ENCODE peak calls at places on chromosomes 4 and X, in five cellular contexts. Y is cardiac muscle cell, L is kidney epithelial cell, Z is heart right ventricle, K is PC-3. B is an unnamed sample.

GRCh38 chr4:9898596-9899345 is 117.3 kb downstream of the DRD5 start:
- DNase-seq in Y (peak), L (no peak), Z (peak), K (peak), B (peak)

GRCh38 chr4:146059865-146060264 is 115.7 kb upstream of the LSM6 start:
- DNase-seq in Y (no peak), L (peak), Z (no peak), K (no peak), B (no peak)

GRCh38 chr4:17066972-17067371 is 168.5 kb upstream of the LDB2 start:
- DNase-seq in Y (peak), L (peak), Z (no peak), K (peak), B (no peak)

GRCh38 chr4:2301806-2302205 is 39.9 kb upstream of the MXD4 start:
- DNase-seq in Y (no peak), L (no peak), Z (peak), K (no peak), B (no peak)

GRCh38 chr4:129129143-129129542 is 33.2 kb downstream of the C4orf33 start:
- DNase-seq in Y (no peak), L (no peak), Z (no peak), K (no peak), B (no peak)

GRCh38 chr4:148415500-148415899 is 26.7 kb downstream of the NR3C2 start:
- DNase-seq in Y (peak), L (no peak), Z (no peak), K (peak), B (no peak)

GRCh38 chr4:20353646-20354045 is 101.9 kb downstream of the SLIT2 start:
- DNase-seq in Y (no peak), L (no peak), Z (no peak), K (no peak), B (no peak)

GRCh38 chr4:76499461-76499860 is 64.4 kb downstream of the SHROOM3 start:
- DNase-seq in Y (no peak), L (no peak), Z (no peak), K (no peak), B (no peak)

GRCh38 chrX:129544780-129545179 is 4.7 kb downstream of the OCRL start:
- DNase-seq in Y (no peak), L (no peak), Z (no peak), K (no peak), B (no peak)

GRCh38 chrX:108732630-108733321 is 3.6 kb downstream of the IRS4 start:
- DNase-seq in Y (no peak), L (no peak), Z (no peak), K (no peak), B (no peak)

GRCh38 chrX:71098302-71098701 is 2.7 kb downstream of the FOXO4 start:
- DNase-seq in Y (peak), L (no peak), Z (peak), K (peak), B (no peak)

GRCh38 chr4:127309360-127310095 is 323.2 kb upstream of the INTU start:
- DNase-seq in Y (no peak), L (no peak), Z (no peak), K (no peak), B (no peak)

GRCh38 chrX:154696328-154697045 is 43.1 kb upstream of the CTAG2 start:
- DNase-seq in Y (peak), L (no peak), Z (no peak), K (peak), B (no peak)

GRCh38 chr4:138650917-138651564 is 364.5 kb upstream of the NOCT start:
- DNase-seq in Y (peak), L (peak), Z (no peak), K (peak), B (no peak)

GRCh38 chr4:145276044-145276443 is 95.7 kb upstream of the OTUD4 start:
- DNase-seq in Y (no peak), L (no peak), Z (no peak), K (no peak), B (no peak)

GRCh38 chr4:5376015-5376414 is 324.7 kb downstream of the STK32B start:
- DNase-seq in Y (no peak), L (no peak), Z (no peak), K (no peak), B (no peak)

GRCh38 chr4:170259631-170260153 is 169.9 kb upstream of the AADAT start:
- DNase-seq in Y (peak), L (peak), Z (peak), K (peak), B (peak)

GRCh38 chr4:76897522-76898384 is at the start of gene SOWAHB:
- DNase-seq in Y (no peak), L (peak), Z (no peak), K (peak), B (peak)

GRCh38 chr4:101211146-101211553 is 136.2 kb downstream of the PPP3CA start:
- DNase-seq in Y (no peak), L (no peak), Z (no peak), K (peak), B (no peak)

GRCh38 chrX:109709129-109709631 is 23.9 kb downstream of the ACSL4 start:
- DNase-seq in Y (peak), L (peak), Z (no peak), K (peak), B (no peak)

GRCh38 chr4:160026720-160027119 is 923.8 kb downstream of the RAPGEF2 start:
- DNase-seq in Y (peak), L (peak), Z (no peak), K (peak), B (no peak)

GRCh38 chr4:1246901-1247810 is 1.8 kb downstream of the CTBP1 start:
- DNase-seq in Y (no peak), L (no peak), Z (no peak), K (no peak), B (no peak)

GRCh38 chrX:101368800-101369199 is 17.2 kb downstream of the BTK start:
- DNase-seq in Y (no peak), L (no peak), Z (no peak), K (no peak), B (no peak)

GRCh38 chr4:155666701-155667537 is at the start of gene GUCY1A1:
- DNase-seq in Y (peak), L (no peak), Z (peak), K (peak), B (peak)

GRCh38 chrX:104742345-104742744 is 176.3 kb downstream of the IL1RAPL2 start:
- DNase-seq in Y (no peak), L (no peak), Z (no peak), K (peak), B (no peak)

GRCh38 chrX:115940888-115941332 is 229.6 kb upstream of the AGTR2 start:
- DNase-seq in Y (peak), L (peak), Z (no peak), K (peak), B (peak)

GRCh38 chrX:1609311-1609710 is 5.5 kb upstream of the ASMT start:
- DNase-seq in Y (no peak), L (no peak), Z (no peak), K (no peak), B (no peak)

GRCh38 chr4:39046243-39046642 is 14.0 kb upstream of the TMEM156 start:
- DNase-seq in Y (peak), L (no peak), Z (no peak), K (peak), B (no peak)

GRCh38 chr4:42612898-42613297 is 44.0 kb downstream of the ATP8A1 start:
- DNase-seq in Y (no peak), L (no peak), Z (no peak), K (no peak), B (no peak)

GRCh38 chrX:150688911-150689451 is 4.2 kb upstream of the MTMR1 start:
- DNase-seq in Y (peak), L (peak), Z (no peak), K (peak), B (no peak)

GRCh38 chr4:123554263-123554662 is 157.7 kb downstream of the SPRY1 start:
- DNase-seq in Y (peak), L (no peak), Z (no peak), K (no peak), B (no peak)

GRCh38 chrX:23756165-23756564 is 13.1 kb upstream of the ACOT9 start:
- DNase-seq in Y (peak), L (no peak), Z (peak), K (peak), B (no peak)

GRCh38 chr4:175066923-175067627 is 148.9 kb downstream of the ADAM29 start:
- DNase-seq in Y (no peak), L (no peak), Z (no peak), K (no peak), B (no peak)
- H3K4me3 ChIP-seq in Y (no peak), L (no peak), Z (no peak), K (no peak), B (no peak)

GRCh38 chr4:7594013-7594412 is 159.3 kb upstream of the PSAPL1 start:
- DNase-seq in Y (no peak), L (no peak), Z (no peak), K (no peak), B (no peak)
- TF ChIP-seq CTCF in Y (no peak), L (no peak), Z (no peak), K (no peak), B (no peak)

GRCh38 chr4:180641495-180641894 is 1601.7 kb upstream of the TENM3 start:
- DNase-seq in Y (no peak), L (no peak), Z (no peak), K (peak), B (no peak)

GRCh38 chr4:180636696-180637095 is 1606.5 kb upstream of the TENM3 start:
- DNase-seq in Y (no peak), L (peak), Z (no peak), K (no peak), B (no peak)

GRCh38 chr4:180637616-180638015 is 1605.6 kb upstream of the TENM3 start:
- DNase-seq in Y (no peak), L (no peak), Z (no peak), K (no peak), B (no peak)

GRCh38 chr4:180642732-180643131 is 1600.5 kb upstream of the TENM3 start:
- DNase-seq in Y (no peak), L (no peak), Z (no peak), K (no peak), B (no peak)

GRCh38 chr4:180640193-180640592 is 1603.0 kb upstream of the TENM3 start:
- DNase-seq in Y (no peak), L (no peak), Z (no peak), K (no peak), B (no peak)
- H3K4me3 ChIP-seq in Y (no peak), L (no peak), Z (no peak), K (no peak), B (no peak)

DNA sequence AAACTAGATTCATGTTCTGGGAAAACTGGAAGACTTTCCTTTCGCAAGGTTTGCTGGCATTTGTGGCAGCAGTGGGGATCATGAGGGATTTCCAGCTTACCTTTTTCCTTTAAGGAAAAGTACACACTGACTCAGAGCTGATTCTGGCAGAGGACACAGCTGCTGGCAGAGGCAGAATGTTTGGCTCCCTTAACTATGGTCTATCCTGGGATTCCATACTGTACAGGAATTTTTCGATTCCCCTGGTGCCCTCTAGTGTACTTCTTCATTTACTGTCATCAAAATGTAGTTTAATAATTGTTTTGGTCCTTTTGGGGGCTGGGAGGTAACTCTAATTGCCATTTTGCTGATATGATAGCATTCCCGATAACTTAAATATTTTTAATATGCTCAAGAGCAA is 152.7 kb downstream of the GABRG1 start:
- DNase-seq in Y (no peak), L (no peak), Z (no peak), K (peak), B (no peak)
- TF ChIP-seq CTCF in Y (no peak), L (no peak), Z (no peak), K (peak), B (no peak)

GRCh38 chrX:46757593-46757992 is 1.3 kb downstream of the SLC9A7 start:
- DNase-seq in Y (peak), L (no peak), Z (no peak), K (peak), B (no peak)
- H3K4me3 ChIP-seq in Y (no peak), L (peak), Z (no peak), K (peak), B (peak)

DNA sequence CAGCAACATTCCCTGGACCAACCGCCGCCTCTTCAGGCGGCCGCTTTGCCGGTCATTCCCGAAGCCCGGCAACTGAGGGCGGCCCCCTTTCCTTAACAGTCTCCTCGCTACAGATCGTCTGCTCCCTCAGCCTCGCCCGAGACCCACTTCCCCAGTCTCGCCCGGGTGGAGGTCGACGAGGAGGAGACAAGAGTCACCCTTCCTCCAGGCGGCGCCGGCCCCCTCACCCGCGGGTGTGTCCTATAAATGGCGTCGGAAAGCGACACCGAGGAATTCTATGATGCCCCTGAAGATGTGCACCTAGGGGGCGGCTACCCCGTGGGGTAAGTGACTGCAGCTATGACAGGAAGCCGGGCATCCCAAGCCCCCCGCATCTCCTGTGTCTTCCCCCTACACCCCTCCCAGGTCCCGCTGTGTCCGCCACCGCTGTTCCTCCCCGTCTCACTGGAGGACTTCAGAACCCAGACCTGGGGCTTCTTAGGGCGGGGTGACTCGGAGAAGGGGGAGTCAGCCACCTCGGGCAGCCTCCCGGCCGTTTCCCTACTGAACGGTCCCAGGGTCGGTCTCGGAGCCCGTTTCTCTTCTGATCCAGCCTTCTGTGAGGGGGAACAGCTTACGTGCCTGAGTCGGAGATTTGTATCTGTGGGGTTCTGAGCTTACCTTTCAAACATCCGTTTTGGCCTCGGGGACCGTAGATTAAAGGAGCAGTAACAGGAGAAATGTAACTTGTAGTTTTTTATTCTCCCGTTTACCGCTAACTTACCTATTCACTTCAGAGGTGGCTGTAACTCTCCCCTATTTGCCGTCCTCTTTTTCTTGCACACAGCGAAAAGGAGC is 570 bp downstream of the WDR44 start:
- DNase-seq in Y (no peak), L (no peak), Z (peak), K (peak), B (peak)
- TF ChIP-seq CTCF in Y (peak), L (peak), Z (no peak), K (no peak), B (no peak)

DNA sequence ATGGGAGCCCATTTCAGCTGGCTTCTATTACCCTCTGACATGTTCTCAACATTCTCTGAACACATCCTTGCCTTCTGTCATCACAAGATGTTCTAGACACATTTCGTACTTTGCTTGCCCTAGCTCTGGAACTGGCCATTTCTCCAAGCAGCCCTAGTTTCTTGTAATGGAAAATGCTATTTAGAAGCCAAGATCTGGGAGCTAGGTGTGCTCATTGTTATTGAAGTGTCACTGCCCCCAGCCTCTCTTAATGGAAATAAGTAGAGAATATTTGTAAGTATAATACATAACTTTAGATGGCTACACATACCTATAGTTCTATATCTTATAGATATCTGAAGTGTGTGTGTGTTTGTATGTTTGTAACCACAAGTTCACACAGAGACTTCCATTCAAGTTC is 6.9 kb downstream of the MRFAP1L1 start:
- DNase-seq in Y (no peak), L (no peak), Z (no peak), K (no peak), B (no peak)
- H3K4me3 ChIP-seq in Y (no peak), L (no peak), Z (no peak), K (no peak), B (no peak)

GRCh38 chrX:15107367-15107988 is 162.4 kb downstream of the ASB9 start:
- DNase-seq in Y (no peak), L (no peak), Z (no peak), K (no peak), B (no peak)
- TF ChIP-seq CTCF in Y (no peak), L (no peak), Z (no peak), K (peak), B (no peak)

DNA sequence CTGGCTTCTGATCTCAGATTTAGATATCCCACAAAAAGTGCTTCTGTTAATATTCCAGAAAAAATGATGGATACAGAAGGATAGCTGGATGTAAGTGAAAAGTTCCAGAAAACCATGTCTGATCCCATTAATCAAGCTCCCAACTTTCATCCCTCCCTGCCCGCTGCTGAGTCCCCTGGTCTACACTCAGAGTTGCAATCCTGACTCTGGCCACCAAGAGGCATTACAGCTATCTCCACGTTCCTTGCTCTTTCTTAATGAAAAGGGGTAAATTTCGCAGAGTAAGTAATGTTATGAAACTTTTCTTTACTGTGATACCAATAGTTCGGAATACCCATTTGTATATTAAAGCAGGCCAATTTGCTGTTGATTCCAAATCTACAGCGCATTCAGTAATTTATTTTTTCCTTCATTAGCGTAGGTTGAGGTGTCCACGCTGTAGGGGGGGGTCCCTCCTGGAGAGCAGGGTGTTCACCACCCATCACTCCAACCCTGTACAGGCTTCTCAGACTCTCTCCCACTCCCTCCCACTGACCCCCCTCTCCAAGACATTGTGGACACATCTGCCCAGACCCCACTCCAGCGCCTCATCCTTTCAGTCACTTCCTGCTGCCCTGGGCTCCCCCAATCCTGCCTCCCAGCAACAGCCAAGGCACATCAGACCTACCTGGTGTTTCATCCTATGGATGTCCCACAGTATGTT is 55.1 kb downstream of the RAB40A start:
- DNase-seq in Y (peak), L (no peak), Z (no peak), K (peak), B (no peak)
- H3K4me3 ChIP-seq in Y (no peak), L (no peak), Z (peak), K (peak), B (peak)

DNA sequence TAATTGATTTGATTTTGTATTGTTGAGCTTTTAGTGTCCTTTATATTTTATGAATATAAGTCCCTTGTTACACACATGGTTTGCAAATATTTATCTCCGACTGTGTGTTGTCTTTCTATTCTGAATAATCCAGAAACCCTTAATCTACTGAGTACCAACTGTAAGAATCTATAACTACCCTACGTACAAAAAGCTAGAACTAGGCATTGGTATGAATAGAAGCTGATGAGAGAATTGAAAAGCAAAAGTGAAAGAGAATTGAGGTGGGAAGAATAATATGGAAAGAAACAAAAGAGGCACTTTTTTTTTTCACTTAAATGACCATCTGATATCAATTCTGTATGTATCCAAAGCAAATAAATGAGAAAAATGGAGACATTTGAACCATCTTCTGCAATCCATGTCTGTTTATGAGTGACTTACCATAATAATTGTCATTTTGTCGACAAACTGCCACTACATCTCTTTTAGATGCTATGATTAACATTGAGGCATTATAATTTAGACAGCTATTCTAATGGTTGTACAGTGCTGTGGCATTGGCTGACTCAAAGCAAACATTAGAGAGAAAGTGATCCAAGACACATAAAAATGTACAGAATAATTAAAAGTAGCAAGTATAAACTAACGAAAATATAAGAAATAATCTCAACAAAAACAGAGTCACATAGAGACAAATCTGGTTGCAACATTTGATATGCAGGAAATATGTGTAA is 1516.6 kb upstream of the AGA start:
- DNase-seq in Y (no peak), L (no peak), Z (no peak), K (peak), B (no peak)
- TF ChIP-seq CTCF in Y (no peak), L (no peak), Z (no peak), K (no peak), B (no peak)